ENCODE peak calls at places on chromosomes 4 and X, in four cellular contexts. Z, E, T and O are unnamed samples.

GRCh38 chr4:55373461-55373860 is 22.3 kb upstream of the TMEM165 start:
- DNase-seq in E (no peak), Z (no peak), T (no peak), O (no peak)

GRCh38 chrX:109843963-109844751 is 111.1 kb upstream of the ACSL4 start:
- DNase-seq in Z (peak; percentile 51), E (no peak), T (no peak), O (no peak)

GRCh38 chr4:76058888-76059426 is 15.6 kb upstream of the ART3 start:
- DNase-seq in E (no peak), Z (no peak), T (no peak), O (no peak)

GRCh38 chrX:136200466-136200865 is 50.7 kb downstream of the MAP7D3 start:
- DNase-seq in T (no peak), E (no peak), Z (peak; percentile 38), O (no peak)

GRCh38 chr4:168486961-168487820 is 6.9 kb upstream of the DDX60L start:
- DNase-seq in T (no peak), Z (peak; percentile 48), E (no peak), O (no peak)

GRCh38 chrX:154396948-154397887 is 959 bp upstream of the RPL10 start:
- DNase-seq in Z (peak; percentile 55), E (no peak), T (peak; percentile 87), O (no peak)

GRCh38 chr4:6888506-6889071 is 21.0 kb upstream of the TBC1D14 start:
- DNase-seq in T (no peak), Z (no peak), E (no peak), O (no peak)

GRCh38 chrX:56792270-56793111 is 63.4 kb downstream of the NBDY start:
- DNase-seq in T (peak; percentile 36), E (no peak), Z (no peak), O (no peak)

GRCh38 chr4:87342872-87343271 is 20.2 kb upstream of the HSD17B13 start:
- DNase-seq in Z (no peak), E (no peak), T (no peak), O (no peak)

GRCh38 chrX:17160971-17161370 is 214.0 kb upstream of the NHS start:
- DNase-seq in Z (no peak), E (no peak), T (no peak), O (no peak)

GRCh38 chr4:173343832-173344397 is 9.8 kb upstream of the HMGB2 start:
- DNase-seq in T (no peak), E (no peak), Z (no peak), O (no peak)

GRCh38 chrX:24423960-24424359 is 41.1 kb upstream of the PDK3 start:
- DNase-seq in E (no peak), T (no peak), Z (peak; percentile 38), O (no peak)

GRCh38 chr4:125104616-125105015 is 210.1 kb upstream of the FAT4 start:
- DNase-seq in T (no peak), E (no peak), Z (no peak), O (no peak)

GRCh38 chr4:53852343-53852742 is 212.1 kb downstream of the CHIC2 start:
- DNase-seq in T (no peak), Z (peak; percentile 76), E (no peak), O (no peak)

GRCh38 chrX:53882331-53882730 is 161.9 kb downstream of the PHF8 start:
- DNase-seq in Z (peak; percentile 93), E (no peak), T (no peak), O (no peak)

GRCh38 chrX:153723351-153724251 is 586 bp downstream of the BCAP31 start:
- DNase-seq in T (no peak), E (no peak), Z (peak; percentile 32), O (no peak)

GRCh38 chr4:120557372-120557771 is 365.2 kb downstream of the PRDM5 start:
- DNase-seq in Z (peak; percentile 2), T (no peak), E (no peak), O (no peak)